ENCODE peak calls at places on chromosomes 7 and 10, in eight cellular contexts. X is dorsolateral prefrontal cortex; G is Calu3; P is stimulated activated CD4-positive, alpha-beta T cell treated with anti-CD3 and anti-CD28 coated beads, TNF-alpha, amount 100 ng/mL, for 1 hour; Z is progenitor cell of endocrine pancreas; J is foreskin fibroblast; B is right cardiac atrium; T is astrocyte. K is an unnamed sample.

GRCh38 chr7:139570626-139571025 is 47.1 kb downstream of the CLEC2L start:
- DNase-seq in X (no peak), G (no peak), P (no peak), Z (no peak), J (no peak), B (no peak), T (no peak), K (no peak)

GRCh38 chr7:101562531-101563197 is 66.4 kb downstream of the MYL10 start:
- DNase-seq in X (no peak), G (no peak), P (no peak), Z (no peak), J (no peak), B (no peak), T (no peak), K (no peak)

GRCh38 chr10:88923525-88923924 is 29.0 kb downstream of the ACTA2 start:
- DNase-seq in X (no peak), G (no peak), P (no peak), Z (no peak), J (peak), B (no peak), T (peak), K (no peak)

GRCh38 chr10:118282670-118283069 is 59.5 kb downstream of the FAM204A start:
- DNase-seq in X (no peak), G (no peak), P (no peak), Z (no peak), J (no peak), B (no peak), T (no peak), K (no peak)

GRCh38 chr10:117980216-117980615 is 66.5 kb downstream of the RAB11FIP2 start:
- DNase-seq in X (no peak), G (no peak), P (no peak), Z (no peak), J (peak), B (no peak), T (peak), K (peak)

GRCh38 chr10:93514496-93514895 is 18.1 kb downstream of the CEP55 start:
- DNase-seq in X (no peak), G (no peak), P (no peak), Z (no peak), J (no peak), B (no peak), T (no peak), K (no peak)

GRCh38 chr10:103175580-103176285 is 17.3 kb downstream of the NT5C2 start:
- DNase-seq in X (no peak), G (no peak), P (no peak), Z (no peak), J (no peak), B (no peak), T (no peak), K (no peak)

GRCh38 chr7:22138106-22138505 is 192.4 kb upstream of the CDCA7L start:
- DNase-seq in X (no peak), G (no peak), P (no peak), Z (no peak), J (no peak), B (no peak), T (no peak), K (no peak)

GRCh38 chr7:12158334-12159060 is 52.6 kb upstream of the TMEM106B start:
- DNase-seq in X (no peak), G (no peak), P (no peak), Z (no peak), J (peak), B (no peak), T (peak), K (no peak)

K was measured in stromal cell of bone marrow.